ENCODE peak calls at places on chromosomes 12 and 14, in seven cellular contexts. X is IMR-90, L is GM06990, A is tibial artery, I is NB4, D is lower lobe of right lung, B is fibroblast of pulmonary artery. W is an unnamed sample.
A peak's percentile ranks its signal among the peaks of the same experiment; 100 is the strongest.

GRCh38 chr14:23356036-23356435 is 3.3 kb upstream of the SLC22A17 start:
- DNase-seq in X (no peak), L (no peak), A (no peak), I (no peak), D (no peak), B (no peak), W (no peak)

GRCh38 chr14:52073251-52073650 is 4.4 kb upstream of the NID2 start:
- DNase-seq in X (peak; percentile 34), L (no peak), A (no peak), I (no peak), D (no peak), B (peak; percentile 58), W (no peak)

GRCh38 chr12:41452838-41453237 is 264.7 kb downstream of the PDZRN4 start:
- DNase-seq in X (no peak), L (no peak), A (no peak), I (no peak), D (no peak), B (no peak), W (no peak)

GRCh38 chr14:58817846-58818245 is 180.1 kb downstream of the DACT1 start:
- DNase-seq in X (peak; percentile 50), L (no peak), A (no peak), I (no peak), D (no peak), B (peak; percentile 45), W (no peak)

GRCh38 chr12:120468271-120468845 is 1.2 kb downstream of the SRSF9 start:
- DNase-seq in X (peak; percentile 57), L (peak; percentile 47), A (peak; percentile 69), I (peak; percentile 88), D (peak; percentile 58), B (peak; percentile 70), W (peak; percentile 70)

GRCh38 chr14:52069617-52070431 is 965 bp upstream of the NID2 start:
- DNase-seq in X (peak; percentile 83), L (peak; percentile 6), A (peak; percentile 70), I (peak; percentile 8), D (no peak), B (peak; percentile 56), W (no peak)

GRCh38 chr12:74722709-74723108 is 185.1 kb downstream of the ATXN7L3B start:
- DNase-seq in X (no peak), L (no peak), A (no peak), I (no peak), D (no peak), B (peak; percentile 1), W (no peak)

GRCh38 chr14:36718216-36718615 is 56.6 kb downstream of the PAX9 start:
- DNase-seq in X (no peak), L (no peak), A (no peak), I (no peak), D (no peak), B (peak; percentile 6), W (no peak)

GRCh38 chr12:49489720-49490119 is 49.1 kb upstream of the KCNH3 start:
- DNase-seq in X (peak; percentile 92), L (no peak), A (no peak), I (no peak), D (no peak), B (peak; percentile 91), W (no peak)

GRCh38 chr12:47863467-47863866 is 41.3 kb downstream of the VDR start:
- DNase-seq in X (no peak), L (no peak), A (peak; percentile 29), I (no peak), D (no peak), B (no peak), W (no peak)

GRCh38 chr14:100132903-100133510 is 26.4 kb downstream of the DEGS2 start:
- DNase-seq in X (no peak), L (no peak), A (no peak), I (no peak), D (no peak), B (no peak), W (no peak)

GRCh38 chr12:68405292-68405900 is 73.2 kb upstream of the MDM1 start:
- DNase-seq in X (no peak), L (no peak), A (no peak), I (peak; percentile 40), D (no peak), B (peak; percentile 65), W (no peak)

GRCh38 chr14:56044196-56044595 is 74.0 kb upstream of the PELI2 start:
- DNase-seq in X (no peak), L (no peak), A (no peak), I (no peak), D (no peak), B (no peak), W (no peak)

GRCh38 chr12:67968316-67968715 is 20.9 kb upstream of the IFNG-AS1 start:
- DNase-seq in X (no peak), L (no peak), A (no peak), I (no peak), D (no peak), B (no peak), W (no peak)

GRCh38 chr12:2752676-2753371 is 41.9 kb upstream of the FKBP4 start:
- DNase-seq in X (peak; percentile 57), L (peak; percentile 43), A (peak; percentile 81), I (peak; percentile 75), D (peak; percentile 77), B (peak; percentile 64), W (peak; percentile 87)

GRCh38 chr12:4873947-4874346 is 35.8 kb upstream of the KCNA1 start:
- DNase-seq in X (no peak), L (no peak), A (no peak), I (no peak), D (no peak), B (no peak), W (no peak)

GRCh38 chr14:61326847-61327246 is 5.5 kb downstream of the PRKCH start:
- DNase-seq in X (no peak), L (no peak), A (peak; percentile 83), I (no peak), D (peak; percentile 75), B (peak; percentile 92), W (peak; percentile 82)

GRCh38 chr14:35319509-35319908 is 27.3 kb downstream of the PSMA6 start:
- DNase-seq in X (no peak), L (no peak), A (no peak), I (no peak), D (no peak), B (no peak), W (no peak)

GRCh38 chr14:103890836-103891666 is 37.2 kb upstream of the TDRD9 start:
- DNase-seq in X (no peak), L (no peak), A (no peak), I (no peak), D (no peak), B (no peak), W (no peak)

GRCh38 chr14:98711453-98711852 is 560.5 kb downstream of the BCL11B start:
- DNase-seq in X (no peak), L (no peak), A (no peak), I (peak; percentile 49), D (no peak), B (no peak), W (no peak)

GRCh38 chr12:124964836-124965462 is 24.0 kb downstream of the DHX37 start:
- DNase-seq in X (no peak), L (no peak), A (no peak), I (no peak), D (no peak), B (no peak), W (no peak)

GRCh38 chr12:93979189-93979588 is 169.2 kb upstream of the PLXNC1 start:
- DNase-seq in X (peak; percentile 38), L (no peak), A (no peak), I (peak; percentile 46), D (no peak), B (peak; percentile 62), W (no peak)
- TF ChIP-seq CTCF in X (peak; percentile 54), L (peak; percentile 55), A (peak; percentile 31), I (peak; percentile 48), D (peak; percentile 46), B (peak; percentile 59), W (peak; percentile 44)

GRCh38 chr12:116860281-116860680 is 21.0 kb downstream of the HRK start:
- DNase-seq in X (no peak), L (no peak), A (no peak), I (no peak), D (no peak), B (no peak), W (no peak)
- H3K4me3 ChIP-seq in X (no peak overlapping the region), L (no peak overlapping the region), A (peak overlapping the region; percentile 46), I (no peak overlapping the region), D (no peak overlapping the region), B (peak overlapping the region; percentile 34), W (no peak overlapping the region)

GRCh38 chr12:39505562-39505961 is 62.6 kb upstream of the KIF21A start:
- DNase-seq in X (no peak), L (no peak), A (no peak), I (no peak), D (no peak), B (no peak), W (no peak)

GRCh38 chr12:39499296-39499695 is 56.4 kb upstream of the KIF21A start:
- DNase-seq in X (no peak), L (no peak), A (no peak), I (no peak), D (no peak), B (no peak), W (no peak)

GRCh38 chr12:39505025-39505424 is 62.1 kb upstream of the KIF21A start:
- DNase-seq in X (no peak), L (no peak), A (no peak), I (no peak), D (no peak), B (no peak), W (no peak)

GRCh38 chr12:39502657-39503056 is 59.7 kb upstream of the KIF21A start:
- DNase-seq in X (no peak), L (no peak), A (no peak), I (no peak), D (no peak), B (no peak), W (no peak)

GRCh38 chr12:39503445-39503844 is 60.5 kb upstream of the KIF21A start:
- DNase-seq in X (no peak), L (no peak), A (no peak), I (no peak), D (no peak), B (peak; percentile 75), W (no peak)
- TF ChIP-seq CTCF in X (no peak), L (peak; percentile 18), A (no peak), I (no peak), D (no peak), B (peak; percentile 54), W (no peak)

GRCh38 chr12:58367041-58367440 is 425.7 kb downstream of the ATP23 start:
- DNase-seq in X (peak; percentile 55), L (no peak), A (no peak), I (no peak), D (no peak), B (no peak), W (no peak)

GRCh38 chr12:58369576-58369975 is 428.2 kb downstream of the ATP23 start:
- DNase-seq in X (peak; percentile 20), L (no peak), A (no peak), I (no peak), D (no peak), B (no peak), W (no peak)

GRCh38 chr12:58368001-58368400 is 426.6 kb downstream of the ATP23 start:
- DNase-seq in X (no peak), L (no peak), A (no peak), I (no peak), D (no peak), B (no peak), W (no peak)

GRCh38 chr12:58378038-58378437 is 436.7 kb downstream of the ATP23 start:
- DNase-seq in X (no peak), L (no peak), A (no peak), I (no peak), D (no peak), B (peak; percentile 70), W (no peak)

DNA sequence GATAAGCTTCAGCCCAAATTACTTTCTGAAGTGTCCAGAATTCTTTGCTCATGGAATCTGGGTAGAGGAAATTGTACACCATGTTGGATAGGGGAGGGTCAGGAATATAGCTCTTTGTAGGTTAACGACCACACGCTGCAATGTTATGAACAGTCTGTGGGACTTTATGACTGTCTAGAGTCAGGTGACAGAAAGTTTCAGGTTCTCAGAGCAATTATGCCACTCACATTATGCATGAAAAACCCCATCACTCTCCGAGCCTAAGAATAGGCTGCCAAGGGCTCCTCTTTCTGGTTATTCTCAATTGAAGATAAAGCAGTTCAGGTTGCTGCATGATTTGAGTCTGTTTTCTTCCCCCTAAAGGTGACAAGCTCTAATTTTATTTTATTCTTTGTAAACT is 430.9 kb downstream of the ATP23 start:
- DNase-seq in X (no peak), L (peak; percentile 10), A (no peak), I (no peak), D (no peak), B (no peak), W (no peak)
- H3K4me3 ChIP-seq in X (no peak overlapping the region), L (peak overlapping the region; percentile 33), A (no peak overlapping the region), I (no peak overlapping the region), D (no peak overlapping the region), B (no peak overlapping the region), W (no peak overlapping the region)

W was measured in upper lobe of right lung.